ENCODE peak calls at places on chromosomes 4 and X, in eight cellular contexts. A is GM20000, Y is psoas muscle, O is endodermal cell, N is coronary artery, L is suprapubic skin, H is endothelial cell, E is B cell. F is an unnamed sample.
A peak's percentile ranks its signal among the peaks of the same experiment; 100 is the strongest.

GRCh38 chr4:170030121-170030520 is 3.9 kb upstream of the MFAP3L start:
- DNase-seq in N (no peak), A (no peak), H (no peak), O (no peak), L (no peak), Y (no peak), E (no peak), F (no peak)

GRCh38 chr4:61200195-61200990 is at the start of gene ADGRL3:
- DNase-seq in L (no peak), N (no peak), O (peak; percentile 94), E (peak; percentile 17), H (peak; percentile 75), Y (no peak), A (peak; percentile 12), F (peak; percentile 86)

GRCh38 chr4:183171484-183172267 is 72.6 kb downstream of the WWC2 start:
- DNase-seq in L (no peak), E (no peak), O (no peak), N (no peak), A (no peak), H (no peak), Y (no peak), F (no peak)

GRCh38 chrX:67652581-67652980 is 108.8 kb downstream of the AR start:
- DNase-seq in O (no peak), L (no peak), Y (no peak), A (no peak), H (no peak), N (no peak), E (no peak), F (no peak)

GRCh38 chrX:136041254-136041812 is 56.1 kb downstream of the SLC9A6 start:
- DNase-seq in H (no peak), L (no peak), E (no peak), Y (no peak), N (no peak), A (no peak), O (no peak), F (no peak)

GRCh38 chrX:136046295-136046894 is 61.2 kb downstream of the SLC9A6 start:
- DNase-seq in N (no peak), Y (no peak), O (no peak), E (no peak), H (no peak), A (no peak), L (no peak), F (no peak)

GRCh38 chr4:186688150-186688943 is 35.3 kb downstream of the FAT1 start:
- DNase-seq in E (no peak), L (no peak), H (no peak), A (no peak), N (no peak), O (peak; percentile 84), Y (no peak), F (no peak)

GRCh38 chrX:13177921-13178320 is 133.5 kb upstream of the FAM9C start:
- DNase-seq in H (no peak), A (no peak), N (no peak), O (no peak), Y (no peak), L (no peak), E (no peak), F (no peak)

GRCh38 chr4:180456928-180457327 is 1786.3 kb upstream of the TENM3 start:
- DNase-seq in E (no peak), H (no peak), O (peak; percentile 54), Y (no peak), N (no peak), L (no peak), A (no peak), F (no peak)

GRCh38 chr4:115851918-115852766 is 738.7 kb upstream of the NDST4 start:
- DNase-seq in A (peak; percentile 51), L (peak; percentile 52), O (peak; percentile 88), E (no peak), H (peak; percentile 67), N (no peak), Y (no peak), F (no peak)

GRCh38 chr4:174870311-174870710 is 41.3 kb upstream of the GLRA3 start:
- DNase-seq in N (no peak), L (no peak), O (no peak), H (no peak), A (no peak), E (no peak), Y (no peak), F (no peak)

GRCh38 chr4:174871407-174871806 is 42.4 kb upstream of the GLRA3 start:
- DNase-seq in L (no peak), O (no peak), A (no peak), E (no peak), H (no peak), N (no peak), Y (no peak), F (no peak)

GRCh38 chr4:174869334-174869733 is 40.3 kb upstream of the GLRA3 start:
- DNase-seq in Y (no peak), L (no peak), N (no peak), A (no peak), E (no peak), O (no peak), H (no peak), F (no peak)

GRCh38 chr4:174874898-174875297 is 43.3 kb upstream of the ADAM29 start:
- DNase-seq in Y (no peak), E (no peak), A (no peak), O (no peak), L (no peak), H (no peak), N (no peak), F (no peak)

GRCh38 chr4:174873931-174874330 is 44.2 kb upstream of the ADAM29 start:
- DNase-seq in Y (no peak), L (no peak), A (peak; percentile 3), H (no peak), O (peak; percentile 71), N (no peak), E (no peak), F (no peak)
- TF ChIP-seq CTCF in Y (no peak), L (no peak), A (no peak), H (no peak), O (peak; percentile 76), N (no peak), E (peak; percentile 11), F (peak; percentile 47)

GRCh38 chr4:94256833-94257232 is 49.2 kb downstream of the SMARCAD1 start:
- DNase-seq in H (no peak), N (no peak), E (no peak), O (no peak), A (no peak), Y (no peak), L (no peak), F (no peak)
- TF ChIP-seq CTCF in H (no peak), N (no peak), E (peak; percentile 36), O (peak; percentile 58), A (peak; percentile 11), Y (no peak), L (no peak), F (peak; percentile 54)

DNA sequence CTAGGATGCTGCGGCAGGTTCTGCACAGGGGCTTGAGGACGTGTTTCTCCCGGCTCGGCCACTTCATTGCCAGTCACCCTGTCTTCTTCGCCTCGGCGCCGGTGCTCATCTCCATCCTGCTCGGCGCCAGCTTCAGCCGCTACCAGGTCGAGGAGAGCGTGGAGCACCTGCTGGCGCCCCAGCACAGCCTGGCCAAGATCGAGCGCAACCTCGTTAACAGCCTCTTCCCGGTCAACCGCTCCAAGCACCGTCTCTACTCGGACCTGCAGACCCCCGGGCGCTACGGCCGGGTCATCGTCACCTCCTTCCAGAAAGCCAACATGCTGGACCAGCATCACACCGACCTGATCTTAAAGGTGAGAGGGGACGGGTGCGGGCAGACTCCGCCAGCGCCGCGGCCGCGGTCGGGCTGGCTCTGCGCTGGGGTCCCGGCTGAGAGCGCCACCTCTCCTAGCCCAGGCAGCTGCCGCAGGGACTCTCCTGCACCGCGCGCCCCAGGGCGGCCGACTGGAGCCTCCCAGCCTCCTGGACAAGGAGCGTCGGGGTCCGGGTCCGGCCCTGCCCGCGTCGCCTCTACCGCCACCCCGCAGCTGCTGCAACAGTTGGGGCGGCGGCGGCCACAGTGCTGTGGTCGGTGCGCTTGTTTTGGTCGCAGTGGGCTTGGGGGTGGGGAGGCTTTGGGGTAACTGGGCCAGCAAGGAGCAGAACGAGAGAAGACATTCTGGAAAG is 386 bp downstream of the PTCHD1 start:
- DNase-seq in E (peak; percentile 30), Y (no peak), O (peak; percentile 79), H (no peak), N (no peak), L (no peak), A (peak; percentile 9), F (peak; percentile 66)
- TF ChIP-seq CTCF in E (no peak), Y (no peak), O (no peak), H (no peak), N (no peak), L (no peak), A (no peak), F (no peak)

GRCh38 chrX:155213731-155214130 is 2.5 kb upstream of the VBP1 start:
- DNase-seq in L (no peak), E (no peak), A (no peak), N (no peak), H (no peak), Y (no peak), O (no peak), F (no peak)

GRCh38 chrX:155215443-155216178 is 649 bp upstream of the VBP1 start:
- DNase-seq in H (no peak), L (no peak), E (no peak), Y (no peak), N (no peak), O (no peak), A (no peak), F (no peak)

GRCh38 chrX:155216940-155217450 is 735 bp downstream of the VBP1 start:
- DNase-seq in H (no peak), L (no peak), Y (no peak), N (no peak), O (peak; percentile 50), E (no peak), A (peak; percentile 21), F (no peak)

GRCh38 chrX:155218777-155219176 is 2.5 kb downstream of the VBP1 start:
- DNase-seq in A (no peak), L (no peak), E (no peak), Y (no peak), O (no peak), N (no peak), H (no peak), F (no peak)

DNA sequence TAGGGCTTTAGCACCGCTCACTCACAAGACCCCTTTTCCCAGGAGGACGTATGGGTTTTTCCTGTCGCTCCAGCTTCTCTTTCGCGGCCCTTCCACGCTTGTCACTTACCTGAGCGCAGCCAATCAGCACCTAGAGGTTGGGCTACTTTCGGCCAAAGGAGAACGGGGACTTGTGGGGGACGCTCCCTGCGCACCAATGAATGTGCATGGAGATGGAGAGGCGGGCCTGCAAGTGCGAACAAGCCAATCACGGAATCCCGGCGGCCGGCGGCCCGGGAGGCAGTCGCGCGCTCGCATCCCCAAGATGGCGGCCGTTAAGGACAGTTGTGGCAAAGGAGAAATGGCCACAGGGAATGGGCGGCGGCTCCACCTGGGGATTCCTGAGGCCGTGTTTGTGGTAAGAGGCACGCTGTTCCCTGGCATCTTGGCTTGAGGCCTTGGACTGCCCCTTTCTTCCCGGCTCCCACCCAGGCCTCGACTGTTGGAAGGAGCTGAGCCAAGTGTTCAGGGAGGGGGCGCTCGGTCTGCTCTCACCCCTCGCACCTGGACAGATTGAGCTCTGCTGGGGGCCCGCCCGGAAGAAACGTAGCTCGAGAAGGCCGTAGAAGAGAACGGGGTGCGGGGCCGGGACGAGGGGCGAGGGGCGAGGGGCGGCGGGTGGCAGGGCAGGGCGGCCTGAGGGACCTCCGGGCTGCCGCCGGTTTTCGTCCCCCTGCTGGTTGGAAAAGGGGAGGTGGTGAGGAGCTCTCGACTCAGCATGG is at the start of gene VBP1:
- DNase-seq in N (peak; percentile 93), Y (peak; percentile 89), E (peak; percentile 88), H (peak; percentile 78), A (peak; percentile 89), L (peak; percentile 94), O (peak; percentile 94), F (peak; percentile 86)
- TF ChIP-seq CTCF in N (peak; percentile 38), Y (peak; percentile 29), E (peak; percentile 64), H (no peak), A (peak; percentile 21), L (peak; percentile 46), O (peak; percentile 70), F (peak; percentile 76)

GRCh38 chr4:76377922-76378321 is 43.0 kb downstream of the CCDC158 start:
- DNase-seq in Y (no peak), O (peak; percentile 76), A (peak; percentile 40), E (no peak), L (no peak), N (no peak), H (peak; percentile 61), F (no peak)
- TF ChIP-seq CTCF in Y (no peak), O (peak; percentile 93), A (peak; percentile 22), E (peak; percentile 48), L (peak; percentile 9), N (no peak), H (peak; percentile 72), F (peak; percentile 84)

F was measured in type B pancreatic cell.